ENCODE peak calls at places on chromosomes 11 and 22, in four cellular contexts. V, M, R and E are unnamed samples.

GRCh38 chr11:92322225-92322624 is 97.6 kb downstream of the FAT3 start:
- DNase-seq in V (no peak), M (no peak), R (no peak), E (peak; percentile 29)

GRCh38 chr11:96090711-96091110 is 166.8 kb upstream of the MTMR2 start:
- DNase-seq in V (no peak), M (no peak), R (no peak), E (peak; percentile 86)

GRCh38 chr11:36412781-36413383 is 97.2 kb downstream of the TRAF6 start:
- DNase-seq in V (no peak), M (no peak), R (no peak), E (peak; percentile 85)

GRCh38 chr11:114075891-114076441 is 16.5 kb downstream of the ZBTB16 start:
- DNase-seq in V (no peak), M (no peak), R (peak; percentile 29), E (peak; percentile 93)

GRCh38 chr11:104609297-104609696 is 289.0 kb downstream of the CASP12 start:
- DNase-seq in V (no peak), M (no peak), R (peak; percentile 6), E (peak; percentile 70)

GRCh38 chr11:115624065-115624464 is 119.8 kb upstream of the CADM1 start:
- DNase-seq in V (no peak), M (no peak), R (no peak), E (peak; percentile 4)

GRCh38 chr11:19952101-19952605 is 208.1 kb downstream of the DBX1 start:
- DNase-seq in V (no peak), M (no peak), R (no peak), E (no peak)

GRCh38 chr11:93476796-93477195 is 66.4 kb downstream of the SMCO4 start:
- DNase-seq in V (peak; percentile 58), M (no peak), R (no peak), E (peak; percentile 68)

GRCh38 chr22:18976197-18976751 is 40.2 kb upstream of the PRODH start:
- DNase-seq in V (no peak), M (no peak), R (no peak), E (no peak)

GRCh38 chr11:70517996-70518907 is 119.9 kb downstream of the CTTN start:
- DNase-seq in V (peak; percentile 7), M (no peak), R (no peak), E (peak; percentile 84)

GRCh38 chr22:21766933-21767462 is 31.4 kb upstream of the YPEL1 start:
- DNase-seq in V (no peak), M (no peak), R (peak; percentile 6), E (no peak)

GRCh38 chr11:100833276-100833675 is 146.2 kb downstream of the ARHGAP42 start:
- DNase-seq in V (no peak), M (no peak), R (no peak), E (no peak)

GRCh38 chr11:63939351-63939920 is 634 bp downstream of the NAA40 start:
- DNase-seq in V (no peak), M (no peak), R (no peak), E (peak; percentile 47)

GRCh38 chr11:46697303-46697702 is 3.1 kb downstream of the ARHGAP1 start:
- DNase-seq in V (no peak), M (no peak), R (no peak), E (peak; percentile 30)

GRCh38 chr11:121592708-121593107 is 139.9 kb upstream of the SORL1-AS1 start:
- DNase-seq in V (no peak), M (no peak), R (no peak), E (peak; percentile 17)

GRCh38 chr11:19633276-19633675 is 79.4 kb upstream of the NAV2 start:
- DNase-seq in V (no peak), M (no peak), R (no peak), E (no peak)